ENCODE peak calls at places on chromosomes 5 and 9, in seven cellular contexts. K, O, P, H, G, I and Q are unnamed samples.

GRCh38 chr5:141363952-141364660 is at the start of gene PCDHGA5:
- DNase-seq in K (no peak), O (no peak), P (no peak), H (no peak), G (no peak), I (no peak), Q (no peak)

GRCh38 chr9:85729882-85730281 is 11.9 kb downstream of the AGTPBP1 start:
- DNase-seq in K (no peak), O (no peak), P (no peak), H (no peak), G (no peak), I (no peak), Q (no peak)

GRCh38 chr5:11329676-11330075 is 568.6 kb upstream of the DAP start:
- DNase-seq in K (no peak), O (no peak), P (no peak), H (no peak), G (no peak), I (no peak), Q (no peak)

GRCh38 chr9:34589656-34590375 is at the start of gene CNTFR:
- DNase-seq in K (no peak), O (peak), P (peak), H (no peak), G (no peak), I (no peak), Q (no peak)

GRCh38 chr5:159304961-159305595 is 25.2 kb downstream of the IL12B start:
- DNase-seq in K (no peak), O (no peak), P (no peak), H (no peak), G (peak), I (no peak), Q (no peak)

GRCh38 chr5:17058438-17058837 is 122.3 kb upstream of the MYO10 start:
- DNase-seq in K (no peak), O (no peak), P (no peak), H (no peak), G (no peak), I (no peak), Q (no peak)

GRCh38 chr5:107671742-107672211 is 1.0 kb upstream of the EFNA5 start:
- DNase-seq in K (no peak), O (no peak), P (no peak), H (no peak), G (no peak), I (no peak), Q (no peak)

GRCh38 chr9:138077898-138078540 is 200.4 kb downstream of the CACNA1B start:
- DNase-seq in K (no peak), O (no peak), P (no peak), H (no peak), G (no peak), I (no peak), Q (peak)

GRCh38 chr5:3656803-3657202 is 61.2 kb downstream of the IRX1 start:
- DNase-seq in K (no peak), O (no peak), P (no peak), H (no peak), G (no peak), I (no peak), Q (no peak)

GRCh38 chr9:16645970-16646369 is 224.5 kb downstream of the BNC2 start:
- DNase-seq in K (no peak), O (no peak), P (no peak), H (no peak), G (no peak), I (no peak), Q (no peak)

GRCh38 chr9:79955300-79955699 is 383.5 kb downstream of the TLE4 start:
- DNase-seq in K (no peak), O (no peak), P (no peak), H (no peak), G (no peak), I (no peak), Q (no peak)

GRCh38 chr9:86626802-86627201 is 272.6 kb upstream of the TUT7 start:
- DNase-seq in K (no peak), O (no peak), P (no peak), H (no peak), G (no peak), I (no peak), Q (no peak)